ENCODE peak calls at places on chromosomes 4 and X, in four cellular contexts. A is GM19239, C is EH, F is EL. H is an unnamed sample.

GRCh38 chrX:74458738-74459137 is 37.4 kb downstream of the SLC16A2 start:
- DNase-seq in A (no peak), F (peak; percentile 81), C (peak; percentile 79), H (no peak)

GRCh38 chr4:142909908-142910307 is 63.8 kb upstream of the INPP4B start:
- DNase-seq in F (no peak), C (peak; percentile 4), A (no peak), H (no peak)

GRCh38 chr4:76310683-76311082 is 4.2 kb downstream of the STBD1 start:
- DNase-seq in C (no peak), A (no peak), F (no peak), H (peak; percentile 78)

GRCh38 chr4:55184600-55185523 is 59.5 kb upstream of the KDR start:
- DNase-seq in C (peak; percentile 59), F (peak; percentile 41), A (peak; percentile 3), H (peak; percentile 52)

GRCh38 chr4:849478-850175 is 23.7 kb upstream of the CPLX1 start:
- DNase-seq in C (no peak), A (no peak), F (no peak), H (no peak)

GRCh38 chrX:38654302-38654701 is 93.0 kb downstream of the TSPAN7 start:
- DNase-seq in F (peak; percentile 1), C (peak; percentile 9), A (no peak), H (peak; percentile 70)

GRCh38 chr4:181832305-181832704 is 410.9 kb upstream of the TENM3 start:
- DNase-seq in A (no peak), C (no peak), F (no peak), H (peak; percentile 76)

GRCh38 chr4:24995346-24995745 is 35.4 kb downstream of the LGI2 start:
- DNase-seq in A (no peak), C (peak; percentile 6), F (no peak), H (no peak)

GRCh38 chr4:187470061-187470460 is 525.5 kb upstream of the ZFP42 start:
- DNase-seq in A (no peak), F (no peak), C (peak; percentile 31), H (no peak)

GRCh38 chr4:82421796-82422560 is 8.3 kb downstream of the HNRNPDL start:
- DNase-seq in F (no peak), C (no peak), A (no peak), H (peak; percentile 14)

GRCh38 chrX:46903458-46904242 is 8.6 kb upstream of the JADE3 start:
- DNase-seq in A (peak; percentile 42), C (peak; percentile 80), F (peak; percentile 75), H (peak; percentile 91)

GRCh38 chr4:151933122-151933827 is 172.5 kb upstream of the GATB start:
- DNase-seq in F (no peak), A (no peak), C (peak; percentile 2), H (no peak)

GRCh38 chr4:136319789-136320470 is 1212.4 kb downstream of the PCDH18 start:
- DNase-seq in A (no peak), F (peak; percentile 16), C (no peak), H (no peak)

GRCh38 chr4:114021445-114021844 is 42.0 kb upstream of the ARSJ start:
- DNase-seq in F (no peak), C (no peak), A (no peak), H (peak; percentile 56)

GRCh38 chrX:15863944-15864491 is 9.4 kb upstream of the AP1S2 start:
- DNase-seq in F (no peak), A (no peak), C (no peak), H (no peak)

GRCh38 chr4:137125011-137125410 is 407.3 kb downstream of the PCDH18 start:
- DNase-seq in F (peak; percentile 68), C (peak; percentile 85), A (no peak), H (no peak)

GRCh38 chr4:78616046-78616498 is 64.5 kb downstream of the ANXA3 start:
- DNase-seq in F (peak; percentile 71), A (no peak), C (peak; percentile 77), H (no peak)

GRCh38 chr4:79472693-79473552 is 64.9 kb upstream of the GK2 start:
- DNase-seq in C (no peak), F (no peak), A (no peak), H (peak; percentile 73)

GRCh38 chr4:33864290-33864859 is 2379.9 kb downstream of the ARAP2 start:
- DNase-seq in A (no peak), C (no peak), F (no peak), H (no peak)

GRCh38 chrX:65581661-65582339 is 47.2 kb upstream of the LAS1L start:
- DNase-seq in F (peak; percentile 60), A (peak; percentile 14), C (peak; percentile 73), H (peak; percentile 38)

GRCh38 chr4:7793186-7793585 is 146.5 kb downstream of the AFAP1 start:
- DNase-seq in F (no peak), C (no peak), A (no peak), H (no peak)

GRCh38 chrX:102599084-102599949 is at the start of gene ARMCX5:
- DNase-seq in F (peak; percentile 84), A (peak; percentile 8), C (peak; percentile 82), H (peak; percentile 95)

GRCh38 chrX:155148724-155149537 is 67.3 kb upstream of the VBP1 start:
- DNase-seq in A (no peak), C (peak; percentile 33), F (peak; percentile 13), H (peak; percentile 61)

GRCh38 chr4:18390655-18391369 is 369.3 kb upstream of the LCORL start:
- DNase-seq in F (peak; percentile 50), A (no peak), C (no peak), H (no peak)

GRCh38 chr4:153538408-153539057 is 72.4 kb downstream of the TMEM131L start:
- DNase-seq in F (peak; percentile 15), A (no peak), C (peak; percentile 29), H (peak; percentile 5)

GRCh38 chr4:156946508-156947197 is 24.9 kb downstream of the PDGFC start:
- DNase-seq in F (peak; percentile 98), C (peak; percentile 97), A (no peak), H (peak; percentile 25)

GRCh38 chrX:122363112-122363511 is 821.0 kb upstream of the GRIA3 start:
- DNase-seq in F (no peak), C (no peak), A (no peak), H (no peak)

GRCh38 chrX:29478336-29479069 is 736.9 kb upstream of the MAGEB2 start:
- DNase-seq in C (peak; percentile 30), F (peak; percentile 2), A (peak; percentile 4), H (no peak)

GRCh38 chr4:37236165-37236564 is 8.4 kb upstream of the NWD2 start:
- DNase-seq in C (no peak), A (no peak), F (no peak), H (no peak)

GRCh38 chr4:1310031-1310795 is 20.5 kb downstream of the MAEA start:
- DNase-seq in C (peak; percentile 15), F (no peak), A (no peak), H (no peak)